ENCODE peak calls at places on chromosome 2, in four cellular contexts. One of them, this sample, is unnamed.

GRCh38 chr2:120673571-120674061 is 62.1 kb upstream of the GLI2 start:
- DNase-seq in A549: no peak
- DNase-seq in CD4-positive, alpha-beta T cell: no peak
- DNase-seq in CD8-positive, alpha-beta memory T cell: no peak
- DNase-seq in this sample: no peak

GRCh38 chr2:159989249-159989648 is 73.2 kb downstream of the PLA2R1 start:
- DNase-seq in CD4-positive, alpha-beta T cell: no peak
- DNase-seq in A549: no peak
- DNase-seq in CD8-positive, alpha-beta memory T cell: no peak
- DNase-seq in this sample: no peak

GRCh38 chr2:1360132-1360531 is 53.1 kb upstream of the TPO start:
- DNase-seq in CD4-positive, alpha-beta T cell: no peak
- DNase-seq in A549: no peak
- DNase-seq in CD8-positive, alpha-beta memory T cell: no peak
- DNase-seq in this sample: no peak

GRCh38 chr2:28684142-28684858 is 67.3 kb upstream of the PPP1CB start:
- DNase-seq in CD8-positive, alpha-beta memory T cell: no peak
- DNase-seq in A549: no peak
- DNase-seq in CD4-positive, alpha-beta T cell: no peak
- DNase-seq in this sample: no peak

GRCh38 chr2:133825778-133826177 is 257.5 kb upstream of the NCKAP5 start:
- DNase-seq in CD8-positive, alpha-beta memory T cell: no peak
- DNase-seq in A549: no peak
- DNase-seq in CD4-positive, alpha-beta T cell: no peak
- DNase-seq in this sample: no peak

GRCh38 chr2:191995285-191995684 is 148.4 kb upstream of the CAVIN2 start:
- DNase-seq in CD8-positive, alpha-beta memory T cell: no peak
- DNase-seq in A549: no peak
- DNase-seq in CD4-positive, alpha-beta T cell: no peak
- DNase-seq in this sample: no peak

GRCh38 chr2:44348385-44348784 is 12.9 kb downstream of the PREPL start:
- DNase-seq in A549: no peak
- DNase-seq in CD8-positive, alpha-beta memory T cell: no peak
- DNase-seq in CD4-positive, alpha-beta T cell: no peak
- DNase-seq in this sample: no peak

GRCh38 chr2:109703076-109703475 is 88.9 kb downstream of the SOWAHC start:
- DNase-seq in CD8-positive, alpha-beta memory T cell: no peak
- DNase-seq in CD4-positive, alpha-beta T cell: no peak
- DNase-seq in A549: no peak
- DNase-seq in this sample: no peak

GRCh38 chr2:34851804-34852203 is 1252.7 kb upstream of the FAM98A start:
- DNase-seq in CD4-positive, alpha-beta T cell: no peak
- DNase-seq in CD8-positive, alpha-beta memory T cell: no peak
- DNase-seq in A549: no peak
- DNase-seq in this sample: no peak

GRCh38 chr2:121648611-121649401 is 456 bp downstream of the CLASP1 start:
- DNase-seq in CD4-positive, alpha-beta T cell: peak; percentile 45
- DNase-seq in A549: peak; percentile 34
- DNase-seq in CD8-positive, alpha-beta memory T cell: peak; percentile 66
- DNase-seq in this sample: peak; percentile 61

GRCh38 chr2:216029416-216030129 is 16.2 kb upstream of the MREG start:
- DNase-seq in A549: no peak
- DNase-seq in CD4-positive, alpha-beta T cell: no peak
- DNase-seq in CD8-positive, alpha-beta memory T cell: no peak
- DNase-seq in this sample: no peak

GRCh38 chr2:157559061-157559460 is 69.6 kb downstream of the ACVR1C start:
- DNase-seq in A549: no peak
- DNase-seq in CD4-positive, alpha-beta T cell: no peak
- DNase-seq in CD8-positive, alpha-beta memory T cell: no peak
- DNase-seq in this sample: no peak

GRCh38 chr2:172968061-172968469 is 107.6 kb upstream of the MAP3K20 start:
- DNase-seq in CD8-positive, alpha-beta memory T cell: no peak
- DNase-seq in A549: no peak
- DNase-seq in CD4-positive, alpha-beta T cell: no peak
- DNase-seq in this sample: no peak

GRCh38 chr2:118186858-118187254 is 98.6 kb downstream of the INSIG2 start:
- DNase-seq in CD4-positive, alpha-beta T cell: no peak
- DNase-seq in CD8-positive, alpha-beta memory T cell: no peak
- DNase-seq in A549: no peak
- DNase-seq in this sample: no peak
- H3K27ac ChIP-seq in CD4-positive, alpha-beta T cell: no peak overlapping the region
- H3K27ac ChIP-seq in CD8-positive, alpha-beta memory T cell: no peak overlapping the region
- H3K27ac ChIP-seq in A549: peak overlapping the region; percentile 88
- H3K27ac ChIP-seq in this sample: no peak overlapping the region

DNA sequence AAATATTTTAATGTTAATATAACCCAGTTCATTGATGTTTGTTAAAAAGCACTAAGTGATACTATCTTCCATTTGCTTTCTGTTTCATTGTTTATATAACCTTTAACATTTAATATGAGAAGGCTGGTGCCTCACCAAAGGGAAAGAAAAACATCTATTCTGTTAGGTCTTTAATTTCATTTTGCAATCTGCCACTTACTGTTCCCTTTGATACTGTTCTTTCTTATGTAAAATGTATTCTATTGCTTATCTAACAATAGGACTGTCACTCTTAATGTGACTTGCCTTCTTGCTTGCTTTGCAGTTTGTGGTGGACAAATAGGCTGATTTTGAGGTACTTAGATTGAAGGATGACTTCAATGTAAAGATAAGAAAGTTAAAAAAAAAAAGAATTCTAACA is 1666.1 kb upstream of the DDX18 start:
- DNase-seq in A549: no peak
- DNase-seq in CD4-positive, alpha-beta T cell: no peak
- DNase-seq in CD8-positive, alpha-beta memory T cell: no peak
- DNase-seq in this sample: no peak
- H3K27ac ChIP-seq in A549: no peak overlapping the region
- H3K27ac ChIP-seq in CD4-positive, alpha-beta T cell: no peak overlapping the region
- H3K27ac ChIP-seq in CD8-positive, alpha-beta memory T cell: no peak overlapping the region
- H3K27ac ChIP-seq in this sample: no peak overlapping the region

GRCh38 chr2:30425326-30425725 is 21.7 kb upstream of the LCLAT1 start:
- DNase-seq in A549: no peak
- DNase-seq in CD4-positive, alpha-beta T cell: no peak
- DNase-seq in CD8-positive, alpha-beta memory T cell: no peak
- DNase-seq in this sample: no peak
- H3K27ac ChIP-seq in A549: no peak overlapping the region
- H3K27ac ChIP-seq in CD4-positive, alpha-beta T cell: no peak overlapping the region
- H3K27ac ChIP-seq in CD8-positive, alpha-beta memory T cell: no peak overlapping the region
- H3K27ac ChIP-seq in this sample: no peak overlapping the region

DNA sequence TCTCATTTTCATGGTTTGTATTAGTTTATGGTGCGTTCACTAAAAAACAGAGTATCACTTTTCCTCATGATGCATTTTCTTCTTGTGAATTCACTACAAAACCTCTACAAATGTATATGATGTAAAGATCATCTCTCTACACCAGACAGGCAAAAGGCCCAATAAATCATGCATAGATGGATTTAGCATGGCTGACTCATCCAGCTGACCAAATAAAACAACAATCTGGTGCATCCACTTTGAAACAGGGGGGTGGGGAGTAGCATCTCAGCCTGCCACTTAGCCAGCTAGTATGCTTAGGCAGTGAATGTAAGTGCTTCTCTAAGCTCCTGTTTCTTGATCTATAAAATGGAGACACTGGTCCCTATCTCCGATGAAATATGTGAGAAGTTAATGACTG is 78.5 kb downstream of the SATB2 start:
- DNase-seq in CD4-positive, alpha-beta T cell: no peak
- DNase-seq in CD8-positive, alpha-beta memory T cell: no peak
- DNase-seq in A549: no peak
- DNase-seq in this sample: no peak
- H3K27ac ChIP-seq in CD4-positive, alpha-beta T cell: no peak overlapping the region
- H3K27ac ChIP-seq in CD8-positive, alpha-beta memory T cell: no peak overlapping the region
- H3K27ac ChIP-seq in A549: no peak overlapping the region
- H3K27ac ChIP-seq in this sample: no peak overlapping the region